ENCODE peak calls at places on chromosomes 6 and 20, in eight cellular contexts. U is stimulated activated CD4-positive, alpha-beta T cell treated with anti-CD3 and anti-CD28 coated beads, Interleukin-1b, Interleukin-23, amount 100 ng/mL, for 1 hour; J is Caki2; I is bronchial epithelial cell; G is mucosa of descending colon; F is OCI-LY7; S is naive thymus-derived CD4-positive, alpha-beta T cell; E is neuronal stem cell. X is an unnamed sample.

GRCh38 chr6:5843078-5843477 is 163.6 kb downstream of the NRN1 start:
- DNase-seq in U (no peak), J (no peak), I (no peak), G (no peak), F (no peak), S (no peak), E (no peak), X (no peak)

GRCh38 chr6:35691027-35691824 is 2.5 kb upstream of the FKBP5 start:
- DNase-seq in U (no peak), J (no peak), I (peak), G (peak), F (no peak), S (no peak), E (no peak), X (no peak)

GRCh38 chr6:137728386-137729349 is 138.4 kb upstream of the TNFAIP3 start:
- DNase-seq in U (no peak), J (no peak), I (peak), G (no peak), F (no peak), S (no peak), E (no peak), X (no peak)

GRCh38 chr20:3041818-3042504 is 1.5 kb upstream of the GNRH2 start:
- DNase-seq in U (no peak), J (no peak), I (peak), G (no peak), F (no peak), S (no peak), E (no peak), X (no peak)

GRCh38 chr20:34562643-34563042 is 4.1 kb downstream of the MAP1LC3A start:
- DNase-seq in U (no peak), J (no peak), I (no peak), G (no peak), F (peak), S (no peak), E (no peak), X (no peak)

GRCh38 chr6:46291880-46292279 is 121.1 kb upstream of the ENPP5 start:
- DNase-seq in U (no peak), J (no peak), I (no peak), G (no peak), F (no peak), S (no peak), E (no peak), X (no peak)

GRCh38 chr6:152271681-152272464 is 365.3 kb downstream of the SYNE1 start:
- DNase-seq in U (no peak), J (peak), I (peak), G (no peak), F (no peak), S (no peak), E (no peak), X (no peak)

GRCh38 chr6:163536770-163537169 is 122.3 kb downstream of the QKI start:
- DNase-seq in U (no peak), J (peak), I (no peak), G (peak), F (no peak), S (no peak), E (no peak), X (no peak)

GRCh38 chr20:55583036-55583435 is 422.3 kb downstream of the CBLN4 start:
- DNase-seq in U (no peak), J (no peak), I (no peak), G (no peak), F (no peak), S (no peak), E (no peak), X (no peak)

GRCh38 chr6:14799928-14800327 is 445.9 kb upstream of the JARID2 start:
- DNase-seq in U (no peak), J (peak), I (peak), G (peak), F (peak), S (peak), E (peak), X (peak)